ENCODE peak calls at places on chromosomes 2 and 18, in five cellular contexts. A is hippocampal formation; S is AG04449; L is activated naive CD4-positive, alpha-beta T cell treated with anti-CD3 and anti-CD28 coated beads for 36 hours; M is hepatic stellate cell. D is an unnamed sample.

GRCh38 chr2:231410293-231411004 is 14.9 kb downstream of the B3GNT7 start:
- DNase-seq in A (no peak), L (peak; percentile 48), M (no peak), S (no peak), D (no peak)

GRCh38 chr2:193963472-193964119 is 1693.4 kb upstream of the SLC39A10 start:
- DNase-seq in M (no peak), S (no peak), A (peak; percentile 3), L (peak; percentile 4), D (peak; percentile 36)

GRCh38 chr18:24868331-24868730 is 407.9 kb downstream of the HRH4 start:
- DNase-seq in L (no peak), A (no peak), M (no peak), S (peak; percentile 2), D (no peak)

GRCh38 chr18:9788860-9789259 is 80.8 kb downstream of the RAB31 start:
- DNase-seq in S (no peak), L (no peak), A (no peak), M (no peak), D (no peak)

GRCh38 chr2:119231975-119232665 is 8.5 kb downstream of the STEAP3 start:
- DNase-seq in M (peak; percentile 73), L (peak; percentile 23), S (no peak), A (no peak), D (no peak)

GRCh38 chr2:43078781-43079755 is 147.3 kb downstream of the ZFP36L2 start:
- DNase-seq in S (no peak), M (no peak), A (no peak), L (no peak), D (no peak)

GRCh38 chr2:190846746-190847145 is 33.9 kb upstream of the GLS start:
- DNase-seq in S (no peak), L (peak; percentile 20), A (no peak), M (no peak), D (no peak)

GRCh38 chr2:182893666-182894065 is 27.2 kb upstream of the FRZB start:
- DNase-seq in A (no peak), M (no peak), L (no peak), S (no peak), D (no peak)

GRCh38 chr2:15947431-15947830 is 7.1 kb downstream of the MYCN start:
- DNase-seq in A (no peak), S (no peak), M (no peak), L (no peak), D (no peak)

GRCh38 chr2:129758461-129759185 is 220.8 kb upstream of the RAB6C start:
- DNase-seq in A (peak; percentile 6), M (no peak), S (no peak), L (no peak), D (no peak)

GRCh38 chr18:48838166-48838775 is 112.5 kb downstream of the SMAD7 start:
- DNase-seq in M (no peak), L (no peak), S (no peak), A (no peak), D (no peak)

D was measured in neural crest cell.